ENCODE peak calls at places on chromosomes 2 and 18, in seven cellular contexts. S is fibroblast of lung, B is adrenal gland, Q is hepatocyte, X is HepG2, A is ovary, H is endodermal cell. U is an unnamed sample.

GRCh38 chr2:20726913-20727312 is 60.0 kb downstream of the GDF7 start:
- DNase-seq in X (no peak), B (no peak), Q (no peak), A (no peak), H (no peak), S (no peak), U (no peak)

GRCh38 chr18:713135-713490 is 683 bp upstream of the ENOSF1 start:
- DNase-seq in S (no peak), A (peak), B (no peak), Q (no peak), X (no peak), H (no peak), U (no peak)

GRCh38 chr2:143431316-143431715 is 302.1 kb downstream of the ARHGAP15 start:
- DNase-seq in S (peak), Q (no peak), H (no peak), B (no peak), A (no peak), X (no peak), U (no peak)

GRCh38 chr2:169507698-169508097 is 1.8 kb upstream of the KLHL41 start:
- DNase-seq in Q (peak), B (no peak), S (peak), X (peak), H (no peak), A (no peak), U (no peak)

GRCh38 chr2:27621524-27621923 is 7.3 kb downstream of the CCDC121 start:
- DNase-seq in H (no peak), Q (no peak), S (no peak), A (no peak), X (no peak), B (no peak), U (no peak)

GRCh38 chr2:59276033-59276432 is 1034.9 kb upstream of the FANCL start:
- DNase-seq in A (no peak), X (no peak), S (no peak), H (peak), B (no peak), Q (no peak), U (no peak)

GRCh38 chr2:174176898-174177297 is 71.4 kb downstream of the OLA1 start:
- DNase-seq in H (no peak), Q (no peak), S (peak), X (no peak), B (no peak), A (no peak), U (no peak)

GRCh38 chr2:37156071-37156856 is 516 bp downstream of the EIF2AK2 start:
- DNase-seq in X (peak), B (peak), H (peak), Q (peak), S (peak), A (peak), U (peak)

GRCh38 chr18:61765097-61765496 is 127.7 kb downstream of the RNF152 start:
- DNase-seq in A (no peak), Q (no peak), H (no peak), B (no peak), X (no peak), S (peak), U (no peak)

GRCh38 chr2:5987117-5987787 is 295.1 kb downstream of the SOX11 start:
- DNase-seq in B (no peak), Q (no peak), A (no peak), H (no peak), X (no peak), S (no peak), U (no peak)

GRCh38 chr2:233356546-233357308 is 2.4 kb downstream of the DGKD start:
- DNase-seq in X (no peak), A (no peak), H (no peak), B (peak), S (no peak), Q (no peak), U (no peak)

GRCh38 chr2:156004460-156004859 is 328.1 kb downstream of the NR4A2 start:
- DNase-seq in S (no peak), A (no peak), X (no peak), H (peak), Q (no peak), B (no peak), U (no peak)

GRCh38 chr2:144032566-144032965 is 487.4 kb downstream of the ZEB2 start:
- DNase-seq in X (no peak), H (no peak), S (peak), A (no peak), B (no peak), Q (no peak), U (no peak)

GRCh38 chr18:4130734-4131719 is 324.1 kb downstream of the DLGAP1 start:
- DNase-seq in B (no peak), S (no peak), X (no peak), A (no peak), H (no peak), Q (no peak), U (no peak)

GRCh38 chr2:88897718-88898117 is 206.2 kb downstream of the RPIA start:
- DNase-seq in A (no peak), S (no peak), Q (no peak), X (no peak), B (no peak), H (no peak), U (no peak)

GRCh38 chr18:24023185-24023814 is 8.7 kb downstream of the TTC39C start:
- DNase-seq in S (no peak), X (peak), H (peak), Q (peak), A (no peak), B (no peak), U (no peak)

GRCh38 chr2:236848467-236848866 is 237.2 kb upstream of the COPS8 start:
- DNase-seq in S (no peak), B (no peak), X (no peak), H (no peak), Q (no peak), A (no peak), U (no peak)

GRCh38 chr18:77049938-77050337 is 82.6 kb downstream of the MBP start:
- DNase-seq in S (no peak), Q (no peak), X (no peak), B (no peak), H (no peak), A (no peak), U (no peak)

GRCh38 chr2:3151153-3151918 is 226.3 kb downstream of the EIPR1 start:
- DNase-seq in Q (no peak), X (no peak), B (no peak), H (no peak), S (no peak), A (no peak), U (no peak)

GRCh38 chr18:8507361-8507760 is 101.9 kb upstream of the RAB12 start:
- DNase-seq in X (peak), B (no peak), S (peak), H (no peak), A (no peak), Q (no peak), U (peak)

GRCh38 chr18:23837591-23837990 is 148.3 kb downstream of the LAMA3 start:
- DNase-seq in X (no peak), B (no peak), Q (no peak), H (no peak), S (peak), A (no peak), U (no peak)

GRCh38 chr2:199581504-199581903 is 123.8 kb upstream of the SATB2 start:
- DNase-seq in Q (no peak), H (no peak), B (no peak), X (no peak), A (no peak), S (no peak), U (no peak)

GRCh38 chr2:96760986-96761832 is 507 bp downstream of the CNNM4 start:
- DNase-seq in X (peak), S (peak), Q (peak), A (no peak), B (no peak), H (peak), U (peak)

GRCh38 chr2:71933467-71934319 is 214.0 kb downstream of the CYP26B1 start:
- DNase-seq in Q (no peak), H (peak), B (peak), A (no peak), X (peak), S (peak), U (peak)

GRCh38 chr2:79799744-79800143 is 286.9 kb downstream of the CTNNA2 start:
- DNase-seq in B (no peak), H (no peak), Q (no peak), A (no peak), X (no peak), S (no peak), U (no peak)

GRCh38 chr18:63648241-63648640 is 4.2 kb upstream of the SERPINB4 start:
- DNase-seq in S (peak), X (no peak), B (no peak), H (no peak), Q (no peak), A (no peak), U (no peak)

GRCh38 chr18:65671621-65672415 is 79.0 kb upstream of the CDH7 start:
- DNase-seq in Q (no peak), H (no peak), A (no peak), S (no peak), B (no peak), X (no peak), U (no peak)

GRCh38 chr18:31711365-31712035 is 27.1 kb upstream of the B4GALT6 start:
- DNase-seq in B (no peak), S (no peak), H (no peak), A (no peak), Q (no peak), X (no peak), U (no peak)

GRCh38 chr18:46360841-46361240 is 256.7 kb downstream of the HAUS1 start:
- DNase-seq in A (no peak), X (no peak), S (no peak), Q (no peak), H (no peak), B (no peak), U (no peak)

GRCh38 chr18:77099501-77100370 is 32.8 kb downstream of the MBP start:
- DNase-seq in Q (no peak), A (no peak), H (peak), S (no peak), X (no peak), B (no peak), U (no peak)

DNA sequence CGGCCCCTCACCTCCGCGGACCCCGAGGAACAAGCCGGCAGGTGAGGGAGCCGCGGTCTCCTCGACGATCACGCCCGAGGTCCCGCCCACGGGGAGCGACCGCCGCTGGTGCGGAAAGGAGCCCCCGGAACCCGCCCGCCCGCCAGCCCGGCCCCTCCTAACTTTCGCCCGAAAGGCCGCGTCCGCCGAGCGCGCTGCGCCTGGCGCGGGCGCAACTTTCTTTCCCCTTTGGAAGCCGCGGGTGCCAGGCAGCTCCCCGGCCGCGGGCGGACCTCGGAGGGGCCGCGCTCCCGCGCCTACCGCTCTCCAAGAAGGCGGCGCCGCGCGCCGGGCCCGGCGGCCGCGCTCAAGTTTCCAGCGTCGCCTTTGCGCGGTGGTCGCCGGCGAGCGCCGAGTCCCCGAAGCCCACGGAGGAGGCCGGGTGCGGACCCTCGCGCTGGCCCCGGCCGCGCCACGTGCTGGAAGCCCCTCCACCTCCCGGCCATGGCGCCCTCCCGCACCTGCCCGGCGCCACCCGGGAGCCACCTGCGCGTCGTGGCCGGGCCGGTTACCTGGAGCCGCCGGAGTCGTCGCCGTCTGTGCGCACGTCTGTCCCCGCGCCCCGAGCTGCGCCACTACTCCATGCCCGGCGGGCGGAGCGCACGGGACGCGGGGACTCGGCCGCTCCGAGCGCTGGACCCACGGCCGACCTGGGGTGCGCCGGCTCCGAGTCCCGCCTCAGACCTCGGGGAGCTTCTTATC is at the start of gene ALKAL2:
- DNase-seq in X (no peak), B (peak), Q (peak), S (peak), A (peak), H (peak), U (no peak)
- H3K27ac ChIP-seq in X (no peak), B (peak), Q (no peak), S (no peak), A (peak), H (no peak), U (no peak)

GRCh38 chr2:198053776-198054175 is 249.4 kb downstream of the PLCL1 start:
- DNase-seq in A (no peak), X (no peak), S (no peak), H (no peak), B (no peak), Q (no peak), U (no peak)

GRCh38 chr2:198055726-198056125 is 251.3 kb downstream of the PLCL1 start:
- DNase-seq in S (no peak), H (no peak), A (no peak), B (no peak), Q (no peak), X (no peak), U (no peak)

GRCh38 chr2:198052741-198053140 is 248.3 kb downstream of the PLCL1 start:
- DNase-seq in Q (no peak), S (no peak), A (no peak), H (no peak), B (no peak), X (no peak), U (no peak)

GRCh38 chr2:198053173-198053572 is 248.8 kb downstream of the PLCL1 start:
- DNase-seq in H (no peak), S (no peak), X (no peak), B (no peak), A (no peak), Q (no peak), U (no peak)

GRCh38 chr2:198054299-198054698 is 249.9 kb downstream of the PLCL1 start:
- DNase-seq in X (peak), H (peak), S (peak), B (peak), Q (peak), A (no peak), U (no peak)
- TF ChIP-seq CTCF in X (peak), H (peak), S (peak), B (peak), Q (peak), A (no peak), U (no peak)

DNA sequence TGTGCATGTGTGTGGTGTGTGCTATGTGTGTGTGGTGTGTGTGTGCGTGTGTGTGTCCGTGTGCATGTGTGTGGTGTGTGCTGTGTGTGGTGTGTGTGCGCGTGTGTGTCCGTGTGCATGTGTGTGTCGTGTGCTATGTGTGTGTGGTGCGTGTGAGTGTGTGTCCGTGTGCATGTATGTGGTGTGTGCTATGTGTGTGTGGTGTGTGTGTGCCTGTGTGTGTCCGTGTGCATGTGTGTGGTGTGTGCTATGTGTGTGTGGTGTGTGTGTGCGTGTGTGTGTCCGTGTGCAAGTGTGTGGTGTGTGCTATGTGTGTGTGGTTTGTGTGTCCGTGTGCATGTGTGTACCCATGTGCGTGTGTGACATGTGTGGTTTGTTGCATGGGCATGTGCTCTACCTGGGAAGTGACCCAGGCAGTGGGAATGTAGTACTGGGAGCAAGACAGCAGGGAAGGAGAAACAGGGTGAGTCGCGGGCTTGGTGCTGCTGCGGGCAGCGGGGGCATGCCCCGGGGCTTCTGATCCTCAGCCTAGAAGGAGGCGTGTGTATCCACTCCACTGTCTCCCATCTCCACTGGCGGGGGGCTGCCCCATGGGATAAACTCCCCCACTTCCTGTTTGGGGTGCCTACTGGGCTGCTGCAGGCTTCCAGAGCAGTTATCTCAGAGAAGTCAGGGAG is 7.6 kb upstream of the OTOS start:
- DNase-seq in S (no peak), Q (no peak), B (no peak), H (no peak), A (no peak), X (no peak), U (no peak)
- H3K4me3 ChIP-seq in S (no peak), Q (no peak), B (no peak), H (no peak), A (no peak), X (no peak), U (no peak)

GRCh38 chr2:26588576-26588975 is 52.6 kb downstream of the CIB4 start:
- DNase-seq in H (peak), Q (no peak), S (no peak), B (no peak), A (peak), X (no peak), U (no peak)
- H3K27ac ChIP-seq in H (no peak), Q (no peak), S (no peak), B (no peak), A (no peak), X (no peak), U (no peak)

GRCh38 chr2:202982779-202983491 is 31.7 kb upstream of the NBEAL1 start:
- DNase-seq in S (no peak), A (no peak), B (no peak), Q (no peak), X (no peak), H (no peak), U (no peak)
- TF ChIP-seq CTCF in S (no peak), A (no peak), B (no peak), Q (no peak), X (no peak), H (no peak), U (no peak)

DNA sequence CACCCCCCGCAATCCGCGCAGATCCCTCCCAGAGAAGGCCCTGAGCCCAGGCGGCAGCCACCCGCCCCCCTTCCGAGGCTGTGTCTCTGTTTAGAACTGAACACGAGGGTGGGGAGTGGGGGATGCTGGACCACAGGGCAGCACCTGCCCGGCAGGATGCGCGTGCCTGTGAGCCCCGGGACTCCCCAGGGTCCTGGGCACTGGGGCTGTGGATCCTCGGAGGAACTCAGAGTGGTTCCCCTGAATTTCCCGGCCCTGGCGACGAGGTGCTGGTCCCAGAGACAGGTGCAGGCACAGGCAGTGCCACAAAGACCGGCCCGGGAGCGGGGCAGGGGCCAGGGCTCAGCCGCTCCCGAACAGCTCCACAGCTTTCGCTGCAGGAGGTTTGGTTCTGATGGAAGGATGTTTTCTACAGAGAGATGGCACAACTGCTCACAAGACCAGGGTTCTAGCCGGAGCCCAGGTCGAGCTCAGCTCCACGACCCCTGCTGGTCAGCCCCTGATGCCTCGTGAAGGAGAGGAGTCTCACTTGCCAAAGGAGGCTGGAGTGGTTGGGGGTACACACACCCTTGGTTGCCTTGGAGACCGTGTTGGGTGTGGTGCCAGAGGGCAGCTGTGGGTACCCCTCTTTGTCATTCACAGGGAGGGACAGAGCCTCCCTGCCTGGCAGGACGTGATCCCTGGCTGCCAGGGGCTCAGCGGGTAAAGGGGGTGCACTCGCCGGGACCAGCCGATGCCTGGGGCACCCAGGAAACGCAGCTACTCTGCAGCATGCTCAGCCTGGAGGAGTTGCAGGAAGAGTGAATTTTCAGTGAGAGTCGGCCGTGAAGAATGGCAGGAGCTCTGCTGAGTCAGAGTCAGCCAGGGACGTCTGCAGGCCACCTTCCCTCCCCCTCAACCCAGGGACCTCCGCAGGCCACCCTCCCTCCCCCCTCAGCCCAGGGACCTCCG is 4.4 kb upstream of the NEU4 start:
- DNase-seq in Q (peak), X (peak), B (peak), A (peak), S (peak), H (peak), U (peak)
- H3K4me3 ChIP-seq in Q (no peak), X (no peak), B (peak), A (peak), S (no peak), H (no peak), U (peak)